ENCODE peak calls at places on chromosome 7, in five cellular contexts. O is IMR-90, W is mesenchymal stem cell, L is mesendoderm, H is H1. Y is an unnamed sample. For H3K4me1, the result is how much of the 10 kb centered on the place peaks cover.

GRCh38 chr7:153381275-153382119 is 621.9 kb downstream of the ACTR3B start:
- DNase-seq in H (peak), W (no peak), L (peak), O (no peak), Y (peak)

GRCh38 chr7:98286093-98286525 is 4.6 kb downstream of the BRI3 start:
- DNase-seq in W (peak), H (no peak), L (peak), O (peak), Y (no peak)

GRCh38 chr7:155002411-155003214 is at the start of gene PAXIP1:
- DNase-seq in O (peak), L (peak), W (peak), H (peak), Y (peak)

GRCh38 chr7:155257482-155258232 is 40.0 kb upstream of the INSIG1 start:
- DNase-seq in H (no peak), W (no peak), O (no peak), L (no peak), Y (no peak)

GRCh38 chr7:151429555-151430331 is 10.2 kb downstream of the CRYGN start:
- DNase-seq in H (no peak), L (no peak), O (peak), W (no peak), Y (no peak)

GRCh38 chr7:84207025-84207424 is 12.4 kb upstream of the SEMA3A start:
- DNase-seq in L (peak), O (no peak), W (no peak), H (no peak), Y (peak)

GRCh38 chr7:50304158-50304910 is at the start of gene IKZF1:
- DNase-seq in H (peak), L (peak), W (peak), O (no peak), Y (peak)

GRCh38 chr7:50591480-50592438 is 26.6 kb upstream of the DDC start:
- DNase-seq in O (no peak), L (peak), W (no peak), H (no peak), Y (no peak)

GRCh38 chr7:75042299-75042698 is 31.3 kb downstream of the RCC1L start:
- DNase-seq in H (no peak), L (no peak), W (no peak), O (no peak), Y (no peak)

GRCh38 chr7:79421751-79422150 is 31.7 kb downstream of the MAGI2 start:
- DNase-seq in W (no peak), H (no peak), L (no peak), O (no peak), Y (no peak)

GRCh38 chr7:147541261-147541660 is 1049.3 kb upstream of the C7orf33 start:
- DNase-seq in O (no peak), H (no peak), W (no peak), L (no peak), Y (no peak)

GRCh38 chr7:70764004-70764691 is 367.8 kb upstream of the GALNT17 start:
- DNase-seq in W (no peak), O (no peak), L (no peak), H (no peak), Y (no peak)

GRCh38 chr7:8751557-8752231 is 318.3 kb downstream of the NXPH1 start:
- DNase-seq in H (no peak), O (no peak), W (no peak), L (no peak), Y (no peak)

GRCh38 chr7:114087674-114088539 is 169.1 kb upstream of the PPP1R3A start:
- DNase-seq in H (peak), W (no peak), L (peak), O (no peak), Y (peak)

GRCh38 chr7:12712236-12712635 is 24.8 kb downstream of the ARL4A start:
- DNase-seq in W (no peak), H (no peak), O (no peak), L (no peak), Y (no peak)

GRCh38 chr7:73978681-73979563 is 49.1 kb upstream of the ELN start:
- DNase-seq in W (no peak), H (peak), O (no peak), L (peak), Y (peak)

GRCh38 chr7:157432541-157432956 is 95.7 kb downstream of the DNAJB6 start:
- DNase-seq in W (peak), L (peak), O (peak), H (peak), Y (peak)

GRCh38 chr7:25558605-25559004 is 330.3 kb upstream of the NPVF start:
- DNase-seq in W (no peak), H (no peak), O (no peak), L (no peak), Y (no peak)

GRCh38 chr7:74039337-74039736 is 11.4 kb downstream of the ELN start:
- DNase-seq in H (no peak), O (no peak), L (no peak), W (no peak), Y (no peak)

GRCh38 chr7:114530074-114530611 is 115.5 kb downstream of the FOXP2 start:
- DNase-seq in W (peak), L (no peak), H (no peak), O (peak), Y (no peak)

GRCh38 chr7:143407296-143408246 is 1.1 kb downstream of the EPHA1 start:
- DNase-seq in W (no peak), O (no peak), H (no peak), L (peak), Y (no peak)
- H2BK15ac ChIP-seq in W (no peak), O (no peak), H (peak), L (no peak), Y (no peak)

GRCh38 chr7:55100172-55100961 is 81.5 kb downstream of the EGFR start:
- DNase-seq in O (peak), H (no peak), W (no peak), L (no peak), Y (no peak)

GRCh38 chr7:55100962-55101327 is 82.1 kb downstream of the EGFR start:
- DNase-seq in O (no peak), W (no peak), L (no peak), H (no peak), Y (no peak)

GRCh38 chr7:55099086-55099831 is 80.4 kb downstream of the EGFR start:
- DNase-seq in H (no peak), L (no peak), O (peak), W (no peak), Y (no peak)

GRCh38 chr7:55104123-55104522 is 85.3 kb downstream of the EGFR start:
- DNase-seq in L (no peak), W (no peak), O (no peak), H (no peak), Y (no peak)

GRCh38 chr7:55101359-55101758 is 82.5 kb downstream of the EGFR start:
- DNase-seq in H (no peak), O (no peak), L (no peak), W (no peak), Y (no peak)
- H3K4me1 ChIP-seq in H (under half), O (under half), L (under half), W (under half), Y (under half)

GRCh38 chr7:39624935-39625694 is 1.7 kb downstream of the RALA start:
- DNase-seq in L (no peak), H (no peak), O (peak), W (peak), Y (no peak)
- H3K9ac ChIP-seq in L (peak), H (no peak), O (peak), W (peak), Y (peak)

GRCh38 chr7:82167568-82168314 is 275.8 kb downstream of the CACNA2D1 start:
- DNase-seq in L (peak), O (no peak), H (no peak), W (no peak), Y (no peak)

GRCh38 chr7:82173400-82174021 is 270.1 kb downstream of the CACNA2D1 start:
- DNase-seq in O (no peak), L (no peak), W (no peak), H (no peak), Y (no peak)

GRCh38 chr7:82175319-82175718 is 268.3 kb downstream of the CACNA2D1 start:
- DNase-seq in O (no peak), W (no peak), H (no peak), L (peak), Y (no peak)

GRCh38 chr7:82172017-82172416 is 271.6 kb downstream of the CACNA2D1 start:
- DNase-seq in L (no peak), O (no peak), W (no peak), H (no peak), Y (no peak)

DNA sequence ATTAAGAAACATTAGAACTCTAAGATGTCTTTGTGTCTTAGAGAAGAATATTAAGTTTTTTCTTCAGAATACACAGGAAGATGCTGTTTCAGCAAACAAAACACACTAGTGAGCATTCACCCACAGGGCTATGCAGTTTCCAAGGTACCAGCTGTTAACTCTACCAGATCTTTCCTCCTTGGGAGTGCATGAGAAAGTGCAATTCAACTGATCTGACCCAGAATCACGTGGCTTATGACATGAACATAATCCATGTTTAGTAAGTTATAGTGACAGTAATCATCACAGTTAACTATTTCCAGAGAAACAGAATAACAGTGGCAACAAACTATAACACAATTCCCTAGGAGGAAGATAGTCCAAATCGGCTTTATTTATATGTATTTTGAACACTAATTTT is 270.7 kb downstream of the CACNA2D1 start:
- DNase-seq in L (no peak), H (no peak), W (peak), O (peak), Y (no peak)
- H2BK15ac ChIP-seq in L (no peak), H (no peak), W (no peak), O (no peak), Y (no peak)

GRCh38 chr7:159040912-159041711 is 103.6 kb downstream of the VIPR2 start:
- DNase-seq in O (no peak), L (no peak), W (no peak), H (peak), Y (no peak)

GRCh38 chr7:159042084-159042483 is 102.6 kb downstream of the VIPR2 start:
- DNase-seq in W (no peak), L (no peak), O (no peak), H (peak), Y (no peak)

GRCh38 chr7:159038066-159038465 is 106.6 kb downstream of the VIPR2 start:
- DNase-seq in L (no peak), W (no peak), O (no peak), H (peak), Y (peak)

GRCh38 chr7:159040146-159040545 is 104.5 kb downstream of the VIPR2 start:
- DNase-seq in O (no peak), H (peak), L (no peak), W (no peak), Y (no peak)

GRCh38 chr7:159039716-159040115 is 105.0 kb downstream of the VIPR2 start:
- DNase-seq in L (no peak), W (no peak), H (no peak), O (no peak), Y (no peak)
- H3K4me1 ChIP-seq in L (under half), W (under half), H (under half), O (under half), Y (under half)

GRCh38 chr7:64733550-64734240 is 60.5 kb upstream of the ZNF138 start:
- DNase-seq in L (no peak), O (no peak), W (no peak), H (no peak), Y (no peak)
- H3K9ac ChIP-seq in L (no peak), O (no peak), W (no peak), H (no peak), Y (no peak)

GRCh38 chr7:1326511-1326785 is 93.8 kb downstream of the UNCX start:
- DNase-seq in L (no peak), O (no peak), H (no peak), W (no peak), Y (no peak)
- H2BK15ac ChIP-seq in L (no peak), O (no peak), H (no peak), W (no peak), Y (no peak)

DNA sequence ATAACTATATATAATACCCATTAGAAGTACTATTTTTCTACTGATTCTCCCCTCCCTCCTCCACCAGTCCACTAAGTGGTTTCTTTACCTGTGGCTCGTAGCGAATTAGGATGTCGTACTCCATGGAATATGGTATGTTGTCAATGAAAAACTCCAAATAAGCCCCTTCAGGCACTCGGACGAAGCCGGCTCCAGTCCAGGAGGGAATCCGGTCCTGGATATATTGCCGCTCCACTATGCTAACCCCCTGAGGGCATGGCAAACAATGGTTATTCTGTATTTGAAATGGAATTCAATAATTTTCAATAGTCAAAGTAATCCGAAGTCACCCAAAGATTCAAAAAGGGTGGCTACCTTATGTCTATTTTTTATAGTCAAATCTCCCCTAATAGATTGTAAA is 40.1 kb downstream of the LAMB1 start:
- DNase-seq in O (no peak), L (no peak), W (no peak), H (no peak), Y (no peak)
- H3K4me1 ChIP-seq in O (under half), L (under half), W (under half), H (under half), Y (under half)

GRCh38 chr7:90119178-90119971 is 34.9 kb upstream of the STEAP1 start:
- DNase-seq in O (peak), W (no peak), L (peak), H (peak), Y (peak)
- H3K9ac ChIP-seq in O (no peak), W (peak), L (peak), H (no peak), Y (no peak)

Y was measured in H9.